ENCODE peak calls at places on chromosomes 13 and 19, in eight cellular contexts. J, H, A, P, N, D, L and W are unnamed samples.

GRCh38 chr13:90867336-90867683 is 480.2 kb upstream of the MIR17HG start:
- DNase-seq in A (peak), P (no peak), N (no peak), J (peak), H (peak), L (peak), D (peak), W (peak)

GRCh38 chr13:113538689-113539058 is 45.9 kb upstream of the TFDP1 start:
- DNase-seq in A (no peak), D (no peak), H (no peak), N (no peak), J (no peak), L (no peak), P (no peak), W (no peak)

GRCh38 chr13:48750588-48751383 is 97.1 kb downstream of the CYSLTR2 start:
- DNase-seq in A (no peak), P (no peak), D (no peak), L (no peak), J (peak), N (no peak), H (no peak), W (no peak)

GRCh38 chr13:97122381-97122996 is 99.6 kb upstream of the MBNL2 start:
- DNase-seq in H (no peak), L (no peak), A (no peak), P (no peak), N (no peak), J (peak), D (no peak), W (no peak)

GRCh38 chr13:82720961-82721360 is 1161.3 kb downstream of the SLITRK1 start:
- DNase-seq in J (no peak), D (no peak), H (no peak), N (no peak), A (no peak), L (no peak), P (no peak), W (no peak)

GRCh38 chr19:13807421-13808021 is 12.3 kb downstream of the ZSWIM4 start:
- DNase-seq in J (no peak), D (no peak), A (no peak), L (no peak), H (no peak), P (no peak), N (no peak), W (no peak)

GRCh38 chr19:20423381-20424207 is 142.0 kb downstream of the ZNF737 start:
- DNase-seq in A (peak), D (peak), N (peak), L (peak), J (peak), P (peak), H (peak), W (peak)

GRCh38 chr19:23002690-23003422 is at the start of gene ZNF728:
- DNase-seq in A (peak), H (no peak), P (no peak), N (no peak), D (no peak), L (peak), J (peak), W (peak)

GRCh38 chr19:38527466-38528136 is 90.2 kb downstream of the MAP4K1 start:
- DNase-seq in A (no peak), P (no peak), N (no peak), D (no peak), L (no peak), H (no peak), J (no peak), W (no peak)

GRCh38 chr19:47243364-47243775 is 12.4 kb upstream of the BBC3 start:
- DNase-seq in N (no peak), D (no peak), L (peak), J (peak), A (no peak), H (no peak), P (no peak), W (no peak)

GRCh38 chr13:46593403-46593802 is 40.4 kb downstream of the LRCH1 start:
- DNase-seq in L (no peak), N (peak), H (no peak), P (peak), J (no peak), D (no peak), A (no peak), W (no peak)

GRCh38 chr13:50094615-50095293 is 79.5 kb downstream of the KCNRG start:
- DNase-seq in L (no peak), N (no peak), P (no peak), D (no peak), H (no peak), J (peak), A (no peak), W (no peak)

GRCh38 chr19:5579286-5579685 is 11.5 kb upstream of the TINCR start:
- DNase-seq in A (no peak), H (no peak), N (no peak), L (no peak), D (no peak), J (no peak), P (no peak), W (no peak)

GRCh38 chr19:35712910-35713845 is 4.6 kb upstream of the KMT2B start:
- DNase-seq in J (no peak), L (no peak), P (peak), N (no peak), D (no peak), H (no peak), A (no peak), W (no peak)

GRCh38 chr19:51783373-51783772 is 11.6 kb upstream of the FPR3 start:
- DNase-seq in A (no peak), D (no peak), J (peak), P (no peak), H (no peak), N (no peak), L (peak), W (no peak)

GRCh38 chr19:29672319-29672932 is 7.2 kb downstream of the PLEKHF1 start:
- DNase-seq in P (peak), N (no peak), D (no peak), J (no peak), A (no peak), H (no peak), L (no peak), W (no peak)

GRCh38 chr19:35264281-35265125 is 4.3 kb upstream of the USF2 start:
- DNase-seq in N (no peak), L (peak), A (no peak), J (no peak), H (no peak), P (peak), D (no peak), W (no peak)

GRCh38 chr19:19539738-19540703 is 2.0 kb downstream of the CILP2 start:
- DNase-seq in D (no peak), A (peak), L (peak), N (no peak), H (no peak), J (peak), P (peak), W (peak)

GRCh38 chr13:109100705-109101104 is 471.3 kb downstream of the MYO16 start:
- DNase-seq in N (no peak), H (no peak), P (no peak), L (peak), A (no peak), J (no peak), D (no peak), W (no peak)

GRCh38 chr19:30665449-30665848 is 293.3 kb downstream of the ZNF536 start:
- DNase-seq in H (no peak), D (no peak), L (no peak), N (no peak), A (no peak), J (no peak), P (no peak), W (no peak)

GRCh38 chr19:33203529-33203928 is 9.4 kb downstream of the LRP3 start:
- DNase-seq in D (no peak), J (no peak), P (no peak), L (no peak), A (no peak), H (no peak), N (no peak), W (no peak)

GRCh38 chr13:37029617-37030016 is 29.0 kb downstream of the EXOSC8 start:
- DNase-seq in L (no peak), P (no peak), H (no peak), D (no peak), A (no peak), J (peak), N (no peak), W (no peak)

GRCh38 chr19:12842511-12842910 is 4.2 kb downstream of the MAST1 start:
- DNase-seq in A (no peak), D (no peak), L (no peak), H (no peak), J (no peak), P (no peak), N (no peak), W (no peak)

GRCh38 chr13:101489635-101490034 is 37.2 kb downstream of the ITGBL1 start:
- DNase-seq in N (no peak), D (no peak), J (peak), P (no peak), H (no peak), L (no peak), A (no peak), W (no peak)